ENCODE peak calls at places on chromosome 13, in seven cellular contexts. Q, C, T, M, D, S and O are unnamed samples.

GRCh38 chr13:50225188-50226155 is 210.2 kb downstream of the KCNRG start:
- DNase-seq in Q (no peak), C (no peak), T (no peak), M (no peak), D (no peak), S (no peak), O (no peak)

GRCh38 chr13:89457977-89458376 is 1786.8 kb downstream of the SLITRK5 start:
- DNase-seq in Q (peak; percentile 63), C (no peak), T (no peak), M (no peak), D (peak; percentile 90), S (no peak), O (peak; percentile 96)

GRCh38 chr13:83667606-83668005 is 214.7 kb downstream of the SLITRK1 start:
- DNase-seq in Q (no peak), C (no peak), T (no peak), M (no peak), D (no peak), S (no peak), O (no peak)

GRCh38 chr13:20363604-20364003 is 131.5 kb upstream of the GJB6 start:
- DNase-seq in Q (no peak), C (no peak), T (no peak), M (no peak), D (peak; percentile 49), S (no peak), O (no peak)

GRCh38 chr13:109778102-109778542 is 8.3 kb downstream of the IRS2 start:
- DNase-seq in Q (no peak), C (no peak), T (no peak), M (no peak), D (peak; percentile 73), S (no peak), O (no peak)

GRCh38 chr13:98420560-98421175 is 156.2 kb downstream of the STK24 start:
- DNase-seq in Q (no peak), C (no peak), T (no peak), M (no peak), D (no peak), S (no peak), O (no peak)

GRCh38 chr13:107721436-107721835 is 493.9 kb downstream of the LIG4 start:
- DNase-seq in Q (no peak), C (no peak), T (no peak), M (no peak), D (no peak), S (no peak), O (no peak)

GRCh38 chr13:33369073-33369472 is 83.5 kb upstream of the STARD13 start:
- DNase-seq in Q (no peak), C (no peak), T (no peak), M (no peak), D (no peak), S (no peak), O (no peak)

GRCh38 chr13:49554387-49554786 is 31.0 kb downstream of the RCBTB1 start:
- DNase-seq in Q (no peak), C (no peak), T (no peak), M (no peak), D (no peak), S (no peak), O (no peak)

GRCh38 chr13:113605866-113606438 is 21.4 kb downstream of the TFDP1 start:
- DNase-seq in Q (no peak), C (no peak), T (no peak), M (no peak), D (no peak), S (no peak), O (no peak)

GRCh38 chr13:95500136-95500718 is 52.3 kb upstream of the CLDN10 start:
- DNase-seq in Q (no peak), C (no peak), T (no peak), M (no peak), D (no peak), S (no peak), O (no peak)

GRCh38 chr13:95502216-95502615 is 50.3 kb upstream of the CLDN10 start:
- DNase-seq in Q (no peak), C (no peak), T (no peak), M (no peak), D (no peak), S (no peak), O (peak; percentile 69)

GRCh38 chr13:95496485-95496884 is 56.0 kb upstream of the CLDN10 start:
- DNase-seq in Q (no peak), C (no peak), T (no peak), M (no peak), D (no peak), S (no peak), O (no peak)

GRCh38 chr13:95497307-95497943 is 55.1 kb upstream of the CLDN10 start:
- DNase-seq in Q (no peak), C (peak; percentile 52), T (no peak), M (peak; percentile 64), D (no peak), S (no peak), O (no peak)

GRCh38 chr13:95498886-95499285 is 53.6 kb upstream of the CLDN10 start:
- DNase-seq in Q (no peak), C (no peak), T (no peak), M (no peak), D (peak; percentile 68), S (no peak), O (no peak)
- H3K27ac ChIP-seq in Q (no peak overlapping the region), C (no peak overlapping the region), T (no peak overlapping the region), M (no peak overlapping the region), D (no peak overlapping the region), S (no peak overlapping the region), O (no peak overlapping the region)

GRCh38 chr13:46715363-46715762 is 81.6 kb downstream of the ESD start:
- DNase-seq in Q (no peak), C (no peak), T (no peak), M (no peak), D (no peak), S (no peak), O (no peak)

GRCh38 chr13:46716821-46717220 is 80.1 kb downstream of the ESD start:
- DNase-seq in Q (no peak), C (no peak), T (no peak), M (no peak), D (peak; percentile 25), S (no peak), O (no peak)

GRCh38 chr13:46717275-46717674 is 79.7 kb downstream of the ESD start:
- DNase-seq in Q (no peak), C (no peak), T (no peak), M (no peak), D (no peak), S (no peak), O (no peak)

GRCh38 chr13:46712524-46712923 is 84.4 kb downstream of the ESD start:
- DNase-seq in Q (no peak), C (no peak), T (no peak), M (no peak), D (no peak), S (no peak), O (no peak)
- TF ChIP-seq CTCF in Q (no peak), C (no peak), T (peak; percentile 1), M (no peak), D (no peak), S (no peak), O (no peak)

DNA sequence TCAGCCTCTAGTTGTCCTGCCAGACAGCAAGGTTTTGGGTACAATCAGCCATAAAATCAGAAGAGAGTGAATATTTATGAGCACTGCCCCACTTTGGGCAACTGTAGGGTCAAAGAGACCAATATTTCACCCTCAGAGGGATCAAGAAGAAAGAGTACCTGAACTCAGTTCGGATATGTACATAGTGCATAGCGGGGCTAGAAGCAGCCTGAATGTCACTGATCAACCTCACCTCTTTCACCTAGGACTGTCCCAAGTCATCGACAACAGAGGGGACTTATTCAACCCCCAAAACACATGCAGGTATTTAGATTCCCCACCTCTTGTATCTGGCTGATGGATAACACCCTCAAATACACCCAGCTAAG is 446.9 kb downstream of the COG6 start:
- DNase-seq in Q (no peak), C (no peak), T (no peak), M (no peak), D (no peak), S (no peak), O (no peak)
- H3K27ac ChIP-seq in Q (no peak overlapping the region), C (no peak overlapping the region), T (no peak overlapping the region), M (no peak overlapping the region), D (no peak overlapping the region), S (no peak overlapping the region), O (peak overlapping the region; percentile 55)

GRCh38 chr13:77745784-77746183 is 48.3 kb downstream of the SLAIN1 start:
- DNase-seq in Q (no peak), C (no peak), T (no peak), M (no peak), D (no peak), S (no peak), O (no peak)

GRCh38 chr13:77741587-77741972 is 44.1 kb downstream of the SLAIN1 start:
- DNase-seq in Q (no peak), C (no peak), T (no peak), M (no peak), D (no peak), S (no peak), O (no peak)

GRCh38 chr13:77740097-77740496 is 42.6 kb downstream of the SLAIN1 start:
- DNase-seq in Q (no peak), C (no peak), T (no peak), M (no peak), D (no peak), S (no peak), O (no peak)

GRCh38 chr13:77737583-77738200 is 40.2 kb downstream of the SLAIN1 start:
- DNase-seq in Q (no peak), C (no peak), T (no peak), M (no peak), D (no peak), S (no peak), O (no peak)

GRCh38 chr13:77740931-77741586 is 43.6 kb downstream of the SLAIN1 start:
- DNase-seq in Q (no peak), C (no peak), T (no peak), M (no peak), D (no peak), S (no peak), O (no peak)
- TF ChIP-seq CTCF in Q (no peak), C (no peak), T (no peak), M (no peak), D (no peak), S (no peak), O (no peak)